ENCODE peak calls at places on chromosomes 11 and 22, in ten cellular contexts. U is stomach, R is GM12878, M is transverse colon, T is K562, X is suprapubic skin, S is sigmoid colon, Q is A549, J is ovary, B is HepG2. A is an unnamed sample.

GRCh38 chr11:121059605-121060004 is 35.7 kb downstream of the TBCEL start:
- DNase-seq in U (no peak), R (peak; percentile 80), M (no peak), T (no peak), X (no peak), S (no peak), Q (no peak), J (no peak), B (no peak), A (no peak)

GRCh38 chr11:44630511-44631210 is 65.2 kb downstream of the CD82 start:
- DNase-seq in U (peak; percentile 7), R (no peak), M (peak; percentile 5), T (no peak), X (peak; percentile 42), S (peak; percentile 57), Q (no peak), J (no peak), B (no peak), A (no peak)

GRCh38 chr11:69799582-69799981 is 19.6 kb downstream of the FGF3 start:
- DNase-seq in U (no peak), R (no peak), M (no peak), T (peak; percentile 67), X (no peak), S (no peak), Q (peak; percentile 63), J (no peak), B (peak; percentile 23), A (no peak)

GRCh38 chr11:114821626-114822025 is 143.3 kb downstream of the NXPE2 start:
- DNase-seq in U (no peak), R (no peak), M (no peak), T (peak; percentile 21), X (no peak), S (no peak), Q (no peak), J (no peak), B (no peak), A (peak; percentile 90)

GRCh38 chr11:26028294-26028954 is 303.5 kb upstream of the ANO3 start:
- DNase-seq in U (no peak), R (no peak), M (no peak), T (no peak), X (no peak), S (no peak), Q (peak; percentile 12), J (no peak), B (peak; percentile 15), A (no peak)

GRCh38 chr11:69664103-69664775 is 10.9 kb downstream of the LTO1 start:
- DNase-seq in U (no peak), R (no peak), M (no peak), T (no peak), X (peak; percentile 39), S (peak; percentile 51), Q (no peak), J (no peak), B (no peak), A (no peak)

GRCh38 chr11:117830674-117831351 is 6.3 kb upstream of the FXYD2 start:
- DNase-seq in U (peak; percentile 25), R (no peak), M (peak; percentile 4), T (no peak), X (peak; percentile 52), S (peak; percentile 44), Q (no peak), J (no peak), B (no peak), A (no peak)

GRCh38 chr11:122556605-122557004 is 98.9 kb upstream of the UBASH3B start:
- DNase-seq in U (no peak), R (no peak), M (peak; percentile 8), T (no peak), X (no peak), S (no peak), Q (no peak), J (no peak), B (no peak), A (no peak)

GRCh38 chr22:22037740-22038139 is 55.2 kb upstream of the TOP3B start:
- DNase-seq in U (no peak), R (no peak), M (no peak), T (peak; percentile 87), X (no peak), S (no peak), Q (no peak), J (no peak), B (peak; percentile 12), A (peak; percentile 68)

GRCh38 chr11:27921472-27921871 is 186.5 kb downstream of the KIF18A start:
- DNase-seq in U (no peak), R (no peak), M (no peak), T (no peak), X (no peak), S (no peak), Q (no peak), J (no peak), B (no peak), A (no peak)

GRCh38 chr22:49377306-49377705 is 450.4 kb downstream of the BRD1 start:
- DNase-seq in U (peak; percentile 22), R (no peak), M (no peak), T (no peak), X (peak; percentile 27), S (no peak), Q (no peak), J (no peak), B (no peak), A (no peak)

GRCh38 chr22:49381595-49382450 is 445.9 kb downstream of the BRD1 start:
- DNase-seq in U (peak; percentile 14), R (no peak), M (no peak), T (no peak), X (peak; percentile 31), S (peak; percentile 25), Q (no peak), J (no peak), B (no peak), A (no peak)

GRCh38 chr22:49380095-49380827 is 447.4 kb downstream of the BRD1 start:
- DNase-seq in U (no peak), R (no peak), M (no peak), T (no peak), X (peak; percentile 14), S (no peak), Q (no peak), J (no peak), B (no peak), A (no peak)

GRCh38 chr22:49380828-49381114 is 446.9 kb downstream of the BRD1 start:
- DNase-seq in U (peak; percentile 17), R (no peak), M (no peak), T (no peak), X (no peak), S (no peak), Q (no peak), J (no peak), B (no peak), A (no peak)

DNA sequence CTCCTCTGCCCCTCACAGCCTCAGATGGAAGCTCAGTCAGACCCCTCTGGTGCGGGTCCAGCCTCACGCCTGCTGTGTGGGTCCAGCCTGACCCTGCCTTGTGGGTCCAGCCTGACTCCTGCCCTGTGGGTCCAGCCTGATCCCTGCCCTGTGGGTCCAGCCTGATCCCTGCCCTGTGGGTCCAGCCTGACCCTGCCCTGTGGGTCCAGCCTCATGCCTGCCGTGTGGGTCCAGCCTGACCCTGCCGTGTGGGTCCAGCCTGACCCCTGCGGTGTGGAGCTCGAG is 445.3 kb downstream of the BRD1 start:
- DNase-seq in U (peak; percentile 8), R (no peak), M (no peak), T (no peak), X (peak; percentile 49), S (peak; percentile 46), Q (no peak), J (no peak), B (no peak), A (no peak)
- H3K4me1 ChIP-seq in U (no peaks in the 10 kb centered on the region), R (no peaks in the 10 kb centered on the region), M (no peaks in the 10 kb centered on the region), T (no peaks in the 10 kb centered on the region), X (no peaks in the 10 kb centered on the region), S (no peaks in the 10 kb centered on the region), Q (no peaks in the 10 kb centered on the region), J (no peaks in the 10 kb centered on the region), B (no peaks in the 10 kb centered on the region), A (no peaks in the 10 kb centered on the region)

DNA sequence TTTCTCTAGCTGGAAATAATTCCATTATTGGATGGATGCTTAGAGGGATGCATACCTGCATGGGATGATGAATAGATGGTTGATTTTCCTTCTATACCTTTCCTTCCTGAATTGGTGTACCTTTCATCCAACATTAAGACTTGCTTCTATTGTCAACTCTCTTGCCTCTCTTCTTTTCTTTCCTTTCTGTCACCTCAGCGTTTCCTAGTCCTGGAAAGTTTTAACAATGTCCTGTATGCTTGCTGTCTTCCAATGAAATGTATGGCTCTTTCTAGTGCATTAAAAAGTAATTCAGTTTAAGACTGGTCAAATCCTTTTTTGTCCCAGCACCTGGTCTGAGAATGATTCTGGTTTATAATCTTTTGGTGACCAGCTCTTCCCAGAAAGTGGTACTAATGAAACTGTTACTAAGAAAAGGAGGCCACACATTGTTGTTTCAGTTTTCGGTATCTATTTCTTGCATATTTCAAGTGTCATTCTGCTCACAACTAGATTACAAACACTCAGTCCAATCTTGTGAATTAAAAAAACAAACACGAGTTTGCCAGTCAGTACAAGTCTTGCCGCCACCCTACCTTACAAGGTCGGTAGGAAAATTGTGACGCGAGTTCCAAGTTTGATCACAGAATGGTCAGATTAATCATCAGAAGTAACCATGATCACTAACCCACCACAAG is 8.0 kb downstream of the POU2AF1 start:
- DNase-seq in U (no peak), R (peak; percentile 75), M (no peak), T (no peak), X (no peak), S (no peak), Q (no peak), J (no peak), B (no peak), A (no peak)
- H3K27ac ChIP-seq in U (peak overlapping the region; percentile 9), R (peak overlapping the region; percentile 97), M (no peak overlapping the region), T (no peak overlapping the region), X (no peak overlapping the region), S (no peak overlapping the region), Q (no peak overlapping the region), J (no peak overlapping the region), B (no peak overlapping the region), A (no peak overlapping the region)

DNA sequence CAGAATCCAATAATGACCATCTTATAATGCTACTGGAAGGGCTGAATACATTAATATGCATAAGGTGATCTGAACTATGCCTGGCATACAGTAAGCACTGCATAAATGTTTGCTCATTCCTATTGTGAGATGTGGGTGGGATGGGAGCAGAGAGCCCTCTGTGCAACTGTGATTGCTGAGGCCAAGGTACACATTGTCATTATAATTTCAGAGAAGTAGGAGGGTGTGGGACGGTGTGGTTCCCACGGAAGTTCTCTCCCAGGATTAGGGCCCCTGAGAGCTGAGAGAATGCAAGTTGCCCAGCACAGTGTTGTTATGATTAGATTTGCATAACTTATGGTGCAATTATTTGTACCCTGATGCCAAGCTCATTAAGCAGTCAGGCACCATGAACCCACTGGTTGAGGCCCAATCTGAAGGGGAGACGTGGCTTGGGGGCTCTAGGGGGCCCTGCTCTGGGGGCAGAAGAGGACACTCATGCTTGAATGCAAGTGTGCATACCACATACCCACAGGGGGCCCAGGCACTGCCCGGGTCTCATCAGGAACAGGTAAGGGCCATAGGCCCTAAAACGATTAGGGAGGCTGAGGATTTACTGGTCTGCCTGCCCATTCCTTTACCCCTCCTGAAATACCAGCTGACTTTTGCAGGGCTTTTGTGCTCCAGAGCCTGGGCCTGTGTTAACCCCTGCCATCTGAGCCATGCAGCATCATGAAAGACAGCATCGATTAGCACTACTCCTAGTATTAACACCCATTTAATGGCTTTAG is 72.8 kb downstream of the THAP12 start:
- DNase-seq in U (no peak), R (no peak), M (no peak), T (no peak), X (no peak), S (no peak), Q (no peak), J (no peak), B (no peak), A (no peak)
- TF ChIP-seq EP300 in U (no peak), R (no peak), M (no peak), T (no peak), X (no peak), S (no peak), Q (no peak), J (no peak), B (no peak), A (no peak)

GRCh38 chr22:45425531-45426265 is 12.2 kb downstream of the RIBC2 start:
- DNase-seq in U (no peak), R (no peak), M (no peak), T (no peak), X (peak; percentile 58), S (no peak), Q (no peak), J (no peak), B (no peak), A (no peak)
- H3K4me1 ChIP-seq in U (no peaks in the 10 kb centered on the region), R (no peaks in the 10 kb centered on the region), M (no peaks in the 10 kb centered on the region), T (no peaks in the 10 kb centered on the region), X (peaks cover 8% of the 10 kb centered on the region), S (no peaks in the 10 kb centered on the region), Q (no peaks in the 10 kb centered on the region), J (no peaks in the 10 kb centered on the region), B (no peaks in the 10 kb centered on the region), A (no peaks in the 10 kb centered on the region)

A was measured in esophagus muscularis mucosa.